ENCODE peak calls at places on chromosomes 7 and 10, in eight cellular contexts. H, P, O, U, Z, S, I and N are unnamed samples.

GRCh38 chr10:71127019-71127534 is 85.3 kb upstream of the UNC5B start:
- DNase-seq in O (no peak), P (no peak), I (no peak), H (no peak), S (no peak), Z (no peak), U (no peak), N (no peak)

GRCh38 chr10:11012880-11013279 is 4.8 kb upstream of the CELF2 start:
- DNase-seq in O (no peak), I (no peak), S (no peak), H (no peak), P (no peak), Z (no peak), U (no peak), N (no peak)

GRCh38 chr10:102117391-102118159 is 2.6 kb downstream of the LDB1 start:
- DNase-seq in Z (peak), O (peak), U (peak), H (peak), P (peak), S (peak), I (peak), N (peak)

GRCh38 chr7:157033483-157034473 is 23.3 kb upstream of the MNX1 start:
- DNase-seq in Z (no peak), I (no peak), O (no peak), S (no peak), P (no peak), H (no peak), U (no peak), N (no peak)

GRCh38 chr7:2471022-2471329 is 5.2 kb downstream of the GRIFIN start:
- DNase-seq in S (no peak), H (no peak), Z (no peak), U (no peak), P (no peak), I (no peak), O (no peak), N (no peak)

GRCh38 chr7:68613405-68613804 is 984.9 kb upstream of the AUTS2 start:
- DNase-seq in P (no peak), S (no peak), U (no peak), O (no peak), I (no peak), Z (no peak), H (peak), N (no peak)

GRCh38 chr10:119342017-119342734 is 134.8 kb downstream of the GRK5 start:
- DNase-seq in O (no peak), Z (no peak), U (no peak), H (peak), P (no peak), I (no peak), S (no peak), N (no peak)

GRCh38 chr7:155306677-155307470 is 9.2 kb downstream of the INSIG1 start:
- DNase-seq in I (no peak), Z (no peak), O (no peak), S (no peak), H (no peak), P (no peak), U (no peak), N (no peak)

GRCh38 chr10:98511861-98512260 is 65.1 kb upstream of the HPS1 start:
- DNase-seq in O (no peak), Z (no peak), U (no peak), P (no peak), I (no peak), H (no peak), S (no peak), N (no peak)

GRCh38 chr7:83021032-83021431 is 141.7 kb downstream of the PCLO start:
- DNase-seq in S (no peak), P (no peak), H (no peak), Z (no peak), O (no peak), U (no peak), I (no peak), N (no peak)

GRCh38 chr7:108402865-108403264 is 53.4 kb downstream of the NRCAM start:
- DNase-seq in O (no peak), S (no peak), I (no peak), U (no peak), H (no peak), Z (no peak), P (no peak), N (no peak)

GRCh38 chr10:10797467-10797866 is 220.2 kb upstream of the CELF2 start:
- DNase-seq in S (no peak), O (no peak), Z (no peak), U (no peak), H (no peak), P (no peak), I (no peak), N (no peak)

GRCh38 chr10:116688241-116688711 is 54.1 kb downstream of the HSPA12A start:
- DNase-seq in Z (no peak), S (no peak), H (peak), O (no peak), I (no peak), P (peak), U (no peak), N (no peak)

GRCh38 chr10:78115135-78115853 is 81.6 kb downstream of the RPS24 start:
- DNase-seq in Z (no peak), H (no peak), P (no peak), O (no peak), I (no peak), S (no peak), U (no peak), N (no peak)

GRCh38 chr10:28177944-28178637 is 124.8 kb downstream of the MPP7 start:
- DNase-seq in H (no peak), P (no peak), O (no peak), Z (no peak), S (peak), I (peak), U (no peak), N (no peak)

GRCh38 chr10:61399386-61399785 is 53.8 kb downstream of the TMEM26 start:
- DNase-seq in H (no peak), P (no peak), U (no peak), S (no peak), Z (no peak), O (no peak), I (no peak), N (no peak)

GRCh38 chr10:80333985-80334384 is 22.6 kb downstream of the DYDC1 start:
- DNase-seq in I (no peak), H (no peak), U (no peak), S (no peak), O (no peak), P (no peak), Z (no peak), N (no peak)

GRCh38 chr7:82007315-82007714 is 237.5 kb upstream of the HGF start:
- DNase-seq in H (no peak), O (no peak), S (no peak), I (no peak), Z (no peak), U (no peak), P (no peak), N (no peak)

GRCh38 chr7:126803990-126804389 is 448.8 kb downstream of the GRM8 start:
- DNase-seq in S (no peak), Z (no peak), U (no peak), P (no peak), O (no peak), I (no peak), H (peak), N (no peak)

GRCh38 chr10:44008270-44008916 is 359.7 kb upstream of the ZNF32 start:
- DNase-seq in H (no peak), U (no peak), I (peak), P (no peak), S (no peak), Z (no peak), O (no peak), N (no peak)

GRCh38 chr7:45718464-45719330 is 144.5 kb downstream of the ADCY1 start:
- DNase-seq in Z (no peak), U (no peak), I (no peak), P (no peak), O (no peak), S (no peak), H (no peak), N (no peak)

GRCh38 chr10:96678725-96679124 is 41.6 kb downstream of the PIK3AP1 start:
- DNase-seq in S (no peak), I (no peak), O (no peak), P (no peak), U (no peak), Z (no peak), H (no peak), N (no peak)